ENCODE peak calls at places on chromosomes 7 and 10, in six cellular contexts. A is IMR-90, G is mesendoderm, R is mesenchymal stem cell, F is H1, L is H9. Z is an unnamed sample.

GRCh38 chr7:127437772-127438330 is 45.3 kb upstream of the ZNF800 start:
- DNase-seq in A (peak), G (peak), R (peak), F (no peak), L (no peak), Z (no peak)

GRCh38 chr7:38565289-38565688 is 65.9 kb downstream of the AMPH start:
- DNase-seq in A (no peak), G (no peak), R (no peak), F (no peak), L (no peak), Z (no peak)

GRCh38 chr7:102061981-102062390 is 224.7 kb upstream of the SH2B2 start:
- DNase-seq in A (peak), G (peak), R (peak), F (no peak), L (no peak), Z (no peak)

GRCh38 chr10:129843702-129844101 is 120.4 kb downstream of the EBF3 start:
- DNase-seq in A (no peak), G (no peak), R (no peak), F (no peak), L (no peak), Z (no peak)

GRCh38 chr10:34760606-34761005 is 54.5 kb downstream of the PARD3 start:
- DNase-seq in A (peak), G (peak), R (no peak), F (no peak), L (no peak), Z (no peak)

GRCh38 chr10:28400678-28401077 is 97.8 kb upstream of the MPP7 start:
- DNase-seq in A (no peak), G (no peak), R (no peak), F (no peak), L (no peak), Z (no peak)

GRCh38 chr7:74051629-74052410 is 23.8 kb downstream of the ELN start:
- DNase-seq in A (no peak), G (peak), R (peak), F (no peak), L (peak), Z (no peak)

GRCh38 chr7:4939971-4940720 is 18.8 kb downstream of the MMD2 start:
- DNase-seq in A (no peak), G (no peak), R (no peak), F (no peak), L (no peak), Z (no peak)

GRCh38 chr7:91181949-91182348 is 82.3 kb upstream of the FZD1 start:
- DNase-seq in A (peak), G (no peak), R (no peak), F (no peak), L (no peak), Z (no peak)

GRCh38 chr10:50470798-50471582 is 152.8 kb downstream of the SGMS1 start:
- DNase-seq in A (peak), G (peak), R (no peak), F (no peak), L (no peak), Z (no peak)

GRCh38 chr7:2024227-2024918 is 208.4 kb downstream of the MAD1L1 start:
- DNase-seq in A (no peak), G (peak), R (peak), F (no peak), L (no peak), Z (no peak)

GRCh38 chr7:5420841-5421625 is 2.6 kb downstream of the TNRC18 start:
- DNase-seq in A (no peak), G (no peak), R (peak), F (no peak), L (no peak), Z (no peak)

GRCh38 chr10:62636825-62637248 is 167.7 kb upstream of the ADO start:
- DNase-seq in A (peak), G (no peak), R (no peak), F (no peak), L (no peak), Z (no peak)

GRCh38 chr7:116292381-116292780 is 82.0 kb downstream of the TES start:
- DNase-seq in A (no peak), G (no peak), R (no peak), F (no peak), L (no peak), Z (no peak)

GRCh38 chr10:97065686-97066679 is 119.8 kb downstream of the SLIT1 start:
- DNase-seq in A (no peak), G (peak), R (no peak), F (no peak), L (peak), Z (no peak)

GRCh38 chr10:127563718-127564553 is 14.8 kb downstream of the NPS start:
- DNase-seq in A (no peak), G (peak), R (no peak), F (no peak), L (peak), Z (no peak)

GRCh38 chr10:21661087-21661486 is 127.1 kb downstream of the MLLT10 start:
- DNase-seq in A (no peak), G (no peak), R (no peak), F (no peak), L (no peak), Z (no peak)

GRCh38 chr10:50648935-50649227 is 25.1 kb upstream of the SGMS1 start:
- DNase-seq in A (no peak), G (no peak), R (no peak), F (no peak), L (no peak), Z (no peak)

GRCh38 chr7:130356121-130356759 is 11.6 kb downstream of the CPA5 start:
- DNase-seq in A (peak), G (peak), R (peak), F (peak), L (peak), Z (peak)

GRCh38 chr10:17768506-17768905 is 16.5 kb downstream of the TMEM236 start:
- DNase-seq in A (no peak), G (no peak), R (peak), F (no peak), L (no peak), Z (no peak)

GRCh38 chr7:37337522-37337921 is 111.1 kb downstream of the ELMO1 start:
- DNase-seq in A (no peak), G (no peak), R (no peak), F (no peak), L (no peak), Z (no peak)

GRCh38 chr7:158543401-158543680 is 44.3 kb downstream of the PTPRN2 start:
- DNase-seq in A (no peak), G (no peak), R (no peak), F (no peak), L (no peak), Z (no peak)

GRCh38 chr10:67666416-67667043 is 29.5 kb downstream of the CTNNA3 start:
- DNase-seq in A (peak), G (peak), R (peak), F (no peak), L (no peak), Z (no peak)

GRCh38 chr7:127702938-127703337 is 50.9 kb downstream of the SND1 start:
- DNase-seq in A (no peak), G (no peak), R (no peak), F (no peak), L (no peak), Z (no peak)

GRCh38 chr7:139669106-139670061 is 108.4 kb downstream of the HIPK2 start:
- DNase-seq in A (no peak), G (no peak), R (peak), F (no peak), L (no peak), Z (no peak)

GRCh38 chr7:23043441-23043840 is 29.5 kb upstream of the HYCC1 start:
- DNase-seq in A (no peak), G (no peak), R (no peak), F (no peak), L (no peak), Z (no peak)

GRCh38 chr7:117012284-117013174 is 59.2 kb downstream of the ST7 start:
- DNase-seq in A (peak), G (peak), R (peak), F (no peak), L (no peak), Z (no peak)

GRCh38 chr10:1609038-1609411 is 128.3 kb downstream of the ADARB2 start:
- DNase-seq in A (no peak), G (no peak), R (no peak), F (no peak), L (no peak), Z (no peak)

GRCh38 chr7:5237286-5237685 is 45.5 kb upstream of the SLC29A4 start:
- DNase-seq in A (peak), G (no peak), R (peak), F (no peak), L (no peak), Z (no peak)

GRCh38 chr7:47454066-47454950 is 127.6 kb downstream of the TNS3 start:
- DNase-seq in A (peak), G (no peak), R (peak), F (no peak), L (no peak), Z (no peak)

GRCh38 chr10:8248868-8249267 is 194.4 kb downstream of the GATA3 start:
- DNase-seq in A (no peak), G (no peak), R (no peak), F (no peak), L (no peak), Z (no peak)

GRCh38 chr7:22094413-22095304 is 149.0 kb upstream of the CDCA7L start:
- DNase-seq in A (peak), G (peak), R (peak), F (no peak), L (no peak), Z (no peak)

GRCh38 chr7:1745018-1745532 is 75.0 kb downstream of the ELFN1 start:
- DNase-seq in A (no peak), G (no peak), R (no peak), F (no peak), L (no peak), Z (no peak)

DNA sequence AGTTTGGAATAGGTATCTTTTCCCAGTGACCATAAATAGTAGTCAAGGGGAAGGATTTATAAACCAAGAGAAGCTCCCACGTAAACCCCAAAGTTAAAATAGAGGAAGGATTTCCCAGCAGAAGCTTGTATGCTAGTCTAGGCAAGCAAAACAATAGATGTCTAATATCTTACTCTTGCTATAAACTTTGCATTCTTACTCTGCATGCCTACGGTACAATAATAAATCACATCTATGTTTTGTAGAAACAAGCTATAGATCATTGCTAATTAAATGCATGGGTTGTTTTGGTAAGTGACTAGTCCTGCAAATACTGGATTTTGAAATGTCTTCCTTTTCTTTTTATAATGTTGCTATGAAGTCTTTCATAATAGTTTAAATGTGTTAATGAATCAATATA is 585.5 kb downstream of the INHBA start:
- DNase-seq in A (no peak), G (no peak), R (no peak), F (no peak), L (no peak), Z (no peak)
- H2BK120ac ChIP-seq in A (peak), G (no peak), R (no peak), F (no peak), L (no peak), Z (no peak)

GRCh38 chr7:45651540-45651939 is 77.4 kb downstream of the ADCY1 start:
- DNase-seq in A (no peak), G (no peak), R (no peak), F (no peak), L (no peak), Z (no peak)
- H3K27ac ChIP-seq in A (no peak), G (no peak), R (no peak), F (no peak), L (no peak), Z (no peak)

DNA sequence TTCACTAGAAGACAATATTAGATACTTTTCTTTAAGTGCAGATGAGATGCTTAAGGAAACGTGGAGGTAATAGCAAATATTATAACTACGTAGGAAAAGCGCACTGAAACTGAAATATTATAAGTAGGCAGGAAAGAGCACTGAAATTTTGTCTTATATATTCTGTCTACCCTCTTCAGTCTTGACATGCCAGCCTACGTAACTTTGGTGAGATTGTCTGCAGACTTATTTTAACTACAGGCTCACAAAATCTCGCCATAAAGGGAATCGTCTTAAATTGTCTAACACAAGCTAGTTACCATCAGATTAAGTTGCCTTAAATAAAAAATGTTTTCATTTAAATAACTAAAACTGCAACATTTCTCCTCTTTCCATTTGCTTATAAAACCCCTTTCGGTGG is 280.1 kb upstream of the PTER start:
- DNase-seq in A (no peak), G (no peak), R (no peak), F (no peak), L (no peak), Z (no peak)
- H2BK15ac ChIP-seq in A (no peak), G (no peak), R (no peak), F (no peak), L (no peak), Z (no peak)

GRCh38 chr10:130933008-130933390 is 378.5 kb downstream of the TCERG1L start:
- DNase-seq in A (no peak), G (no peak), R (no peak), F (no peak), L (peak), Z (no peak)
- H2BK120ac ChIP-seq in A (no peak), G (no peak), R (no peak), F (no peak), L (no peak), Z (no peak)

DNA sequence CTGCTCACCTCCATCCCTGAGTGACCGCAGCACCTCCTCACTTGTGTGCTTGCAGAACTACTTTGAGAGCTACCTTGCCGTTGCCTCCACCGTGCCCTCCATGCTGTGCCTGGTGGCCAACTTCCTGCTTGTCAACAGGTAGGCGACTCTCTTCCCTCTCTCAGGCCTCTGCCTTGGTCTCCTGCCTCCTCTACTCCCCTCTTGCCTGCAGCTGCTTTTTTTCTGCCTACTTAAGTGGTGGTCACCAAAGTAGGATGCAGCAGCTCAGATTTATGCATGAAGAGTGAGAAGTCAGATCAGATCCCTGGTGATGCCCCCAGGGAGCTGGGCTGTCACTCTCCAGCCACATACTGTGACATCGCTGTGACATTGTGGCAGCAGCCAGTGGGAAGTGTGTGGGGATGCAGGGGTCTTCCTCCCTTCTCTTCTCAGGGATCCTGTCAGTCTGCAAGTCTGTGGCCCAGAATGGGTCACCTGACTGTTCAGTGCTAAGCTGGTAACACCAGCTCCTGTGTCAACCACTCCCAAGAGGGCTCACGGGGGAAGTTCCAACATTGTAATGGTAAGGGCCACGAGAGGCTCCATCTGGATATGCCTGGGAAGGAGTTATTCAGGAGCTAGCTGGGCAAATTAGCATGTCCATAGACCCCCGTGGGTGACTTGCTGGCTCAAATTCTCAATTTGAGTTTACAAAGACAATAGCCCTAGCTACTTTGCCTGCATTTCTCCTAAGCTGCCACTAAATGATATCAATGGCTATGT is 25.3 kb downstream of the SLC29A3 start:
- DNase-seq in A (no peak), G (peak), R (no peak), F (peak), L (peak), Z (no peak)
- H3K27ac ChIP-seq in A (no peak), G (no peak), R (no peak), F (peak), L (peak), Z (no peak)

DNA sequence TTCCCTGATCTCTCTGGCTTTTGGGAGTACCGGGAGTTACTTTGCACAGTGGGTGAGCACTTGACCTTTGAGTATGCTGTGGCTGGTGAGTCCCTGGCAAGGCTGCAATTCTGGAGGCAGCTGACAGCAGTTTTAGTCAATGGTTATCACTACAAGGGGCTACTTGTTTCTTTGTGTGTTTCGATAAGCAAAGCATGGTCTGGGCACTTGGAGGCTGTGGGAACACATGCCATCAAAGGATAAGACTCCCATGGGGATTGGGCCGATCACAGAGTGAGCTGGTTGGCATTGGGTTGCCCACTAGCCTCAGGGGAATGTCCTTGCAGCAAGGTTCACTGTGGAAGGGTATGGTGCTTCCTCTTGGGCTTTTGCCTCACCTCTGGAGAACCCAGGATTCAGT is 208.2 kb downstream of the SNX13 start:
- DNase-seq in A (no peak), G (no peak), R (no peak), F (no peak), L (no peak), Z (no peak)
- H2BK15ac ChIP-seq in A (no peak), G (no peak), R (no peak), F (no peak), L (no peak), Z (no peak)

GRCh38 chr7:107743567-107744344 is at the start of gene CBLL1:
- DNase-seq in A (peak), G (peak), R (peak), F (peak), L (peak), Z (peak)
- H2BK120ac ChIP-seq in A (peak), G (no peak), R (no peak), F (no peak), L (no peak), Z (no peak)

Z was measured in neuronal stem cell.